ENCODE peak calls at places on chromosomes 3 and 15, in five cellular contexts. B is NCI-H1417; S is Daoy; Q is fibroblast of lung; I is CD4-positive, alpha-beta memory T cell. Z is an unnamed sample.

GRCh38 chr15:74780983-74781672 is 752 bp upstream of the CSK start:
- DNase-seq in I (peak), Q (peak), S (no peak), B (no peak), Z (peak)

GRCh38 chr3:184583345-184584000 is 21.9 kb downstream of the EPHB3 start:
- DNase-seq in S (no peak), I (no peak), Q (no peak), B (peak), Z (no peak)

GRCh38 chr15:30033763-30034162 is 49.0 kb upstream of the GOLGA8J start:
- DNase-seq in S (no peak), B (no peak), Q (no peak), I (no peak), Z (no peak)

GRCh38 chr15:78317145-78317836 is 17.9 kb upstream of the SKIC8 start:
- DNase-seq in I (no peak), S (no peak), Q (peak), B (peak), Z (peak)

GRCh38 chr3:13002398-13003124 is 70.7 kb downstream of the IQSEC1 start:
- DNase-seq in Q (no peak), B (no peak), S (peak), I (peak), Z (no peak)

GRCh38 chr3:39343076-39343717 is 13.7 kb downstream of the CCR8 start:
- DNase-seq in S (no peak), B (no peak), Q (no peak), I (no peak), Z (no peak)

GRCh38 chr15:86772369-86773059 is 692.8 kb downstream of the AGBL1 start:
- DNase-seq in I (no peak), S (no peak), Q (peak), B (no peak), Z (no peak)

GRCh38 chr3:196431193-196432136 is 762 bp downstream of the UBXN7 start:
- DNase-seq in I (peak), S (peak), B (peak), Q (peak), Z (peak)

GRCh38 chr3:128448491-128448890 is 18.2 kb downstream of the DNAJB8 start:
- DNase-seq in Q (no peak), S (no peak), B (no peak), I (peak), Z (no peak)

GRCh38 chr3:106088270-106088669 is 219.5 kb upstream of the CBLB start:
- DNase-seq in Q (peak), B (peak), S (peak), I (no peak), Z (no peak)

GRCh38 chr3:195194559-195195161 is 76.3 kb downstream of the XXYLT1 start:
- DNase-seq in B (no peak), I (no peak), Q (no peak), S (no peak), Z (no peak)

GRCh38 chr3:61617041-61617440 is 55.7 kb downstream of the PTPRG start:
- DNase-seq in Q (no peak), I (no peak), S (no peak), B (no peak), Z (peak)

GRCh38 chr3:33360136-33360825 is 79.9 kb downstream of the UBP1 start:
- DNase-seq in Q (peak), I (no peak), B (peak), S (peak), Z (peak)

GRCh38 chr15:79035111-79035601 is 55.4 kb downstream of the RASGRF1 start:
- DNase-seq in S (no peak), B (no peak), I (no peak), Q (no peak), Z (no peak)

GRCh38 chr3:87268646-87269211 is 7.7 kb downstream of the POU1F1 start:
- DNase-seq in Q (peak), B (peak), S (peak), I (no peak), Z (no peak)

GRCh38 chr3:179956416-179956830 is 80.3 kb downstream of the PEX5L start:
- DNase-seq in Q (no peak), I (no peak), B (no peak), S (peak), Z (no peak)

GRCh38 chr15:79339588-79340314 is 28.8 kb downstream of the TMED3 start:
- DNase-seq in S (peak), Q (peak), B (peak), I (peak), Z (peak)

GRCh38 chr3:71694358-71694999 is 30.7 kb downstream of the EIF4E3 start:
- DNase-seq in S (no peak), Q (peak), B (peak), I (no peak), Z (peak)

GRCh38 chr3:175121225-175121624 is 262.1 kb downstream of the NAALADL2 start:
- DNase-seq in B (no peak), S (no peak), I (no peak), Q (no peak), Z (no peak)

GRCh38 chr3:129597792-129598381 is 8.6 kb downstream of the PLXND1 start:
- DNase-seq in S (peak), Q (peak), B (no peak), I (no peak), Z (no peak)

GRCh38 chr3:126343675-126344074 is 13.5 kb downstream of the KLF15 start:
- DNase-seq in Q (no peak), I (no peak), S (no peak), B (no peak), Z (no peak)

GRCh38 chr3:60402951-60403350 is 848.3 kb downstream of the FHIT start:
- DNase-seq in Q (no peak), B (no peak), S (no peak), I (no peak), Z (no peak)

GRCh38 chr3:161275919-161276318 is 54.8 kb downstream of the NMD3 start:
- DNase-seq in Q (no peak), I (no peak), S (no peak), B (peak), Z (no peak)

GRCh38 chr3:44242716-44243115 is 1.0 kb downstream of the TOPAZ1 start:
- DNase-seq in Q (no peak), B (no peak), I (no peak), S (no peak), Z (no peak)

GRCh38 chr3:123299581-123299980 is 97.8 kb downstream of the SEC22A start:
- DNase-seq in Q (no peak), I (no peak), B (no peak), S (no peak), Z (no peak)

GRCh38 chr3:23685484-23686258 is 120.1 kb upstream of the UBE2E1 start:
- DNase-seq in B (peak), I (no peak), Q (peak), S (peak), Z (peak)

GRCh38 chr15:70281261-70281810 is 183.6 kb upstream of the TLE3 start:
- DNase-seq in I (no peak), S (no peak), Q (no peak), B (no peak), Z (no peak)

GRCh38 chr3:43753743-43754142 is 63.0 kb downstream of the ABHD5 start:
- DNase-seq in I (no peak), Q (peak), B (no peak), S (peak), Z (peak)

GRCh38 chr3:163364717-163365116 is 1713.6 kb downstream of the SI start:
- DNase-seq in I (no peak), S (no peak), Q (no peak), B (no peak), Z (no peak)

GRCh38 chr3:111314146-111314873 is 227.7 kb upstream of the CD96 start:
- DNase-seq in I (no peak), B (no peak), Q (no peak), S (no peak), Z (peak)

GRCh38 chr15:25775317-25775912 is 87.7 kb downstream of the ATP10A start:
- DNase-seq in B (no peak), Q (peak), S (peak), I (no peak), Z (peak)

Z was measured in fibroblast of pulmonary artery.